ENCODE peak calls at places on chromosomes 7 and 10, in four cellular contexts. W, D, I and V are unnamed samples.

GRCh38 chr7:141045126-141045841 is 28.6 kb upstream of the TMEM178B start:
- DNase-seq in D (no peak), W (no peak), I (no peak), V (no peak)

GRCh38 chr7:126436213-126436868 is 816.4 kb downstream of the GRM8 start:
- DNase-seq in I (no peak), W (no peak), D (no peak), V (no peak)

GRCh38 chr7:105791926-105792325 is 84.5 kb downstream of the ATXN7L1 start:
- DNase-seq in I (no peak), W (no peak), D (no peak), V (no peak)

GRCh38 chr10:71216751-71217265 is 4.4 kb downstream of the UNC5B start:
- DNase-seq in I (no peak), W (peak; percentile 26), D (no peak), V (no peak)

GRCh38 chr7:137169282-137169698 is 174.2 kb downstream of the PTN start:
- DNase-seq in I (no peak), D (no peak), W (peak; percentile 59), V (peak; percentile 46)

GRCh38 chr7:95491634-95492314 is 6.0 kb downstream of the ASB4 start:
- DNase-seq in D (no peak), W (no peak), I (peak; percentile 94), V (no peak)

GRCh38 chr10:26225322-26225721 is 8.7 kb downstream of the GAD2 start:
- DNase-seq in I (no peak), D (no peak), W (no peak), V (no peak)

GRCh38 chr7:139582671-139583155 is 59.2 kb downstream of the CLEC2L start:
- DNase-seq in D (no peak), I (no peak), W (peak; percentile 11), V (no peak)

GRCh38 chr10:22491480-22491879 is 146.2 kb downstream of the SPAG6 start:
- DNase-seq in I (no peak), W (no peak), D (no peak), V (no peak)

GRCh38 chr10:11424456-11425287 is 186.8 kb downstream of the USP6NL start:
- DNase-seq in W (no peak), D (no peak), I (peak; percentile 41), V (peak; percentile 24)

GRCh38 chr7:116576350-116577319 is 51.8 kb downstream of the CAV1 start:
- DNase-seq in I (no peak), W (no peak), D (no peak), V (no peak)

GRCh38 chr10:127619550-127619949 is 70.4 kb downstream of the NPS start:
- DNase-seq in I (no peak), W (no peak), D (no peak), V (no peak)

GRCh38 chr10:111128331-111129167 is 51.7 kb downstream of the ADRA2A start:
- DNase-seq in I (peak; percentile 75), W (no peak), D (no peak), V (no peak)

GRCh38 chr7:127252736-127253288 is at the start of gene GRM8:
- DNase-seq in I (no peak), D (no peak), W (peak; percentile 52), V (peak; percentile 27)

GRCh38 chr10:48606530-48607355 is 1.9 kb upstream of the ARHGAP22 start:
- DNase-seq in I (no peak), W (no peak), D (no peak), V (no peak)

GRCh38 chr10:78684954-78685353 is 383.8 kb upstream of the ZMIZ1 start:
- DNase-seq in I (no peak), D (no peak), W (no peak), V (no peak)

GRCh38 chr7:64888901-64889685 is 14.0 kb upstream of the ZNF273 start:
- DNase-seq in D (no peak), W (no peak), I (no peak), V (peak; percentile 31)

GRCh38 chr7:155680864-155681263 is 36.4 kb downstream of the RBM33 start:
- DNase-seq in D (no peak), I (no peak), W (no peak), V (no peak)

GRCh38 chr7:11436317-11436716 is 395.7 kb downstream of the THSD7A start:
- DNase-seq in W (no peak), D (no peak), I (no peak), V (no peak)

GRCh38 chr7:107201795-107202450 is 33.1 kb downstream of the HBP1 start:
- DNase-seq in I (peak; percentile 23), W (peak; percentile 34), D (peak; percentile 8), V (peak; percentile 60)

GRCh38 chr10:43809211-43809930 is 160.7 kb upstream of the ZNF32 start:
- DNase-seq in D (no peak), W (no peak), I (no peak), V (no peak)

GRCh38 chr7:147879116-147879750 is 711.3 kb upstream of the C7orf33 start:
- DNase-seq in I (no peak), W (no peak), D (no peak), V (no peak)

GRCh38 chr7:39733881-39734571 is 110.7 kb downstream of the RALA start:
- DNase-seq in I (no peak), W (no peak), D (no peak), V (no peak)

GRCh38 chr7:81919494-81919893 is 149.6 kb upstream of the HGF start:
- DNase-seq in D (no peak), W (no peak), I (no peak), V (no peak)

GRCh38 chr7:128929201-128929808 is 8.4 kb upstream of the IRF5 start:
- DNase-seq in W (no peak), D (no peak), I (no peak), V (no peak)

GRCh38 chr10:3825862-3826351 is 40.9 kb upstream of the KLF6 start:
- DNase-seq in I (no peak), D (no peak), W (no peak), V (no peak)

GRCh38 chr10:72328045-72328828 is 26.5 kb downstream of the DNAJB12 start:
- DNase-seq in D (no peak), W (peak; percentile 61), I (no peak), V (peak; percentile 76)

GRCh38 chr7:151243411-151244155 is 4.9 kb downstream of the SMARCD3 start:
- DNase-seq in I (no peak), D (peak; percentile 57), W (no peak), V (no peak)

GRCh38 chr7:137913985-137914384 is 67.2 kb upstream of the DGKI start:
- DNase-seq in D (no peak), I (no peak), W (no peak), V (no peak)

GRCh38 chr7:39605087-39605486 is 18.3 kb upstream of the RALA start:
- DNase-seq in D (no peak), I (no peak), W (no peak), V (no peak)

DNA sequence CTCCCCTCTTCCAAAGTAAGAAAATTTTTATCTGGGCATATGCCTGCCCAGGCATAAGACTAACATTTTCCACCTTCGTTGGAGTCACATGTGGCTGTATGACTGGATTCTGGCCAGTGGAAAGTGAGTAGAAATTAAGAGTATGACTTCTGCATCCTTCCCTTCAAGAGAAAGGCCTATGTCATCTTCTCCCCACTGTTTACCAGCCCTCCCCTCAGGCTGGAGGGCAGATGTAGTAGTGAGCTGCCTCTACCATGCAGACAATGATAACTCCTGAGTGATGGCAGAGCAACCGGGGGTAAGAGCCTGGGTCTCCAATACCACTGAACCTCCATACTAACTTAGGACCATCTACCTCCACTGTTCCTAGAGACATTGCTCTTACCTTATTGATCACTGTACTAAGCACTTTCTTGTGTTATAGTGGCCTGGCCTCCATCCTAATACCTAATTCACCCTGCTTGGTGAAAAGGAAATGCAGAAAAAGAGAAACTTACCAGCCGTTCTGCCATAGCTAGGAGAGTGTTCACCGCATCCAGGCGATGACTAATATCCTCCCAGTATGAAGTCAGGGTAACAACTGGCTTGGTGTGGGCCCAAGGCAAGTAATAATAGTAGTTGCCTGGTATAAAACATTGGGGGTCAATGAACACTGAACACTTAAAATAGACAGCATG is 102.6 kb downstream of the MYOF start:
- DNase-seq in W (no peak), I (no peak), D (no peak), V (no peak)
- H3K4me1 ChIP-seq in W (no peaks in the 10 kb centered on the region), I (peaks cover 72% of the 10 kb centered on the region), D (no peaks in the 10 kb centered on the region), V (peaks cover 27% of the 10 kb centered on the region)

DNA sequence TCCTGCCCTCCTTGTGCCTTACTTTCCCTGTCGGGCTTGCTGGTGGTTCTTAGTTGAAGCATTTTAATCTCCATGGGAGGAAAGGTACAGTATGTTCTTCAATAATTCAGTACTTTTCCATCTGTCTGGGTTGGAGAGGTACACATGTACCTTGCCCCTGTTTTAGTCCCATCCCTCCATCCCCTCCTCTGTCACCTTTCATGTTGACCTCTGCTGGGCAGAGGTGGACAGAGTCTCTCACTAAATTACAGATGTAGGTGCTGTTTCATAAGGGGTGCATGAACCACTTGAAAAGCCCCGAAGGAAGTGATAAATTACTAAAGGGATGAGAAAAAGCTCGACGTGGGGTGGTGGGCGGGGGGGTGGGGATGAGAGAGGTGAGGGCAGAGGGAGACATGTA is 5.4 kb downstream of the AGFG2 start:
- DNase-seq in I (no peak), D (no peak), W (no peak), V (no peak)
- H3K4me1 ChIP-seq in I (peaks cover 64% of the 10 kb centered on the region), D (peaks cover 95% of the 10 kb centered on the region), W (peaks cover 30% of the 10 kb centered on the region), V (peaks cover 70% of the 10 kb centered on the region)

GRCh38 chr7:100465702-100466311 is 1.7 kb upstream of the SPACDR start:
- DNase-seq in D (no peak), W (peak; percentile 78), I (no peak), V (peak; percentile 80)

GRCh38 chr7:100467638-100468373 is 3.7 kb upstream of the SPACDR start:
- DNase-seq in D (no peak), I (no peak), W (peak; percentile 25), V (no peak)

GRCh38 chr7:100464791-100465190 is 731 bp upstream of the SPACDR start:
- DNase-seq in I (no peak), D (no peak), W (no peak), V (no peak)

GRCh38 chr7:100465299-100465698 is 1.2 kb upstream of the SPACDR start:
- DNase-seq in D (no peak), W (no peak), I (no peak), V (no peak)

DNA sequence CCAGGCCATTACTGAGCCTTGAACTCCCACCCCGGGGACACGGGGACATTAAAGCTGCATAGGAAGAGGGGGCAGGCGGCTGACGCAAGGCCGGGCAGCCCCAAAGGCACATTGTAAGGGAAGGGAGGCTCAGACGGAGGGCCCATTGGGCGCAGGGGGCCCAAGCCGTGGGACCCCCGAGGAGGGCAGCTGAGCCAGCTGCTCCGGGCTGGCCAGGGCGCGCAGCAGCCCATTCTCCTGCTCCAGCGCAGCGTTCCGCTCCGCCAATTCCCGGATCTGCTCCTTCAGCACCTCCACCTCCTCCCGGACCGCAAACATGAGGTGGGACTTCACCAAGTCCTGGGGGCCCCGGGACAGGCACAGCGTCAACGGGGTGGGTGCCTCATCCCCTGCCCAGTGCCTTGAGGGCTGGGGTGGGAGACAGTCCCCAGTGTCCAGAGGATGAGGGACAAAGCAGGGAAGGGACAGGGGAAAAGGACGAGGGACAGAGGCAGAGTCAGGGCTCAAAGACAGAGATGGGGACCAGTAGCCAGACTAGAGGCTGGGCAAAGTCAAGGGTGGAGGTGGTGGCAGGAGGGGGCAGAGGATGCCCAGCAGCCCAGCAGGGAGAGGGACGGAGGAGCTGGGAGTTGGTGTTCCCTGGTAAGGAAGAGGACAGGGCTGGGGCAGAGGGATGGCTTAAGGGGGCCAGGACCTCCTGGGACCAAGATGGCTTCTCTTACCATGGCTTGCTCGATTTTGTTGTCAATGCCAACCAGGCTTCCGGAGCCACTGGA is 3.0 kb upstream of the SPACDR start:
- DNase-seq in D (no peak), I (no peak), W (no peak), V (no peak)
- H3K4me1 ChIP-seq in D (peaks cover 7% of the 10 kb centered on the region), I (peaks cover 31% of the 10 kb centered on the region), W (peaks cover 10% of the 10 kb centered on the region), V (peaks cover 68% of the 10 kb centered on the region)

DNA sequence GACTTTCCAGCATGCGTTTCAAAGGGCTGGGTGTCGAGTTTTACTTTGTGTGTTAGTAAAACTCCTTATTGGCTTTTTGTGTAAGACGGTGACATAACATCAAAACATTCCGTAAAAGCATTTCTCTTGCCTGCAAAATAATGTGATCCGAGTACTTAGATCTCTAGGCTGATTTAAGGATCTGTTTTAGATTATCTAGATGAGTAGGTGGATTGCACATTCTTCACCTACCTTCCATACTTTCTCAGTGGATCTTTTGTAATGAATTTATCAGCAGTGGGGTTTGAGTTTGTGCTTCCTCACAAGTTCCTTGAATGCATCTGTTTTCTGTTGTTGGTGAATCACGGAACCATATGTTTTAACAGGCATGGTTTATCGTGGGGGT is 7.6 kb downstream of the RABGEF1 start:
- DNase-seq in D (no peak), I (no peak), W (no peak), V (no peak)
- H3K4me1 ChIP-seq in D (no peaks in the 10 kb centered on the region), I (no peaks in the 10 kb centered on the region), W (no peaks in the 10 kb centered on the region), V (peaks cover 59% of the 10 kb centered on the region)